ENCODE peak calls at places on chromosome 14, in six cellular contexts. P, A, M, V, T and I are unnamed samples. For H3K4me1 and H3K9me3, the result is how much of the 10 kb centered on the place peaks cover.

GRCh38 chr14:100470523-100470897 is 116.7 kb downstream of the BEGAIN start:
- DNase-seq in V (no peak), T (no peak), A (no peak), P (no peak), M (no peak), I (no peak)

GRCh38 chr14:36505193-36505815 is 14.7 kb downstream of the NKX2-1 start:
- DNase-seq in P (no peak), V (no peak), A (peak), T (no peak), M (no peak), I (peak)

GRCh38 chr14:104724407-104724980 is 465 bp downstream of the ADSS1 start:
- DNase-seq in V (peak), P (no peak), M (peak), A (no peak), T (peak), I (peak)

GRCh38 chr14:76219873-76220272 is 68.2 kb downstream of the GPATCH2L start:
- DNase-seq in M (no peak), P (no peak), A (no peak), T (no peak), V (no peak), I (no peak)

GRCh38 chr14:67853748-67854147 is 34.2 kb downstream of the RAD51B start:
- DNase-seq in A (no peak), M (no peak), V (no peak), P (no peak), T (no peak), I (no peak)

GRCh38 chr14:81137316-81137715 is 83.4 kb downstream of the GTF2A1 start:
- DNase-seq in T (no peak), P (no peak), V (no peak), A (no peak), M (no peak), I (no peak)

GRCh38 chr14:51653855-51654548 is 2.3 kb downstream of the FRMD6 start:
- DNase-seq in V (no peak), P (no peak), T (no peak), M (no peak), A (no peak), I (no peak)

GRCh38 chr14:20743556-20743955 is 2.1 kb upstream of the EDDM3A start:
- DNase-seq in T (no peak), V (peak), P (no peak), A (no peak), M (no peak), I (no peak)

GRCh38 chr14:31943217-31943616 is 133.9 kb upstream of the ARHGAP5 start:
- DNase-seq in P (no peak), A (no peak), V (no peak), T (no peak), M (no peak), I (no peak)

GRCh38 chr14:55721353-55721752 is 141.3 kb downstream of the KTN1 start:
- DNase-seq in V (peak), P (no peak), A (no peak), M (no peak), T (no peak), I (no peak)

GRCh38 chr14:69316449-69317391 is 56.8 kb downstream of the GALNT16 start:
- DNase-seq in V (peak), A (peak), M (peak), T (peak), P (peak), I (peak)

GRCh38 chr14:39293629-39294028 is 59.9 kb downstream of the MIA2 start:
- DNase-seq in V (no peak), P (no peak), A (no peak), M (no peak), T (no peak), I (no peak)

GRCh38 chr14:35403085-35403396 is 1.5 kb downstream of the NFKBIA start:
- DNase-seq in T (peak), A (peak), V (no peak), P (no peak), M (peak), I (no peak)

GRCh38 chr14:44785096-44785495 is 176.7 kb downstream of the KLHL28 start:
- DNase-seq in V (no peak), A (no peak), P (no peak), T (no peak), M (no peak), I (no peak)

GRCh38 chr14:35336171-35337073 is 44.2 kb downstream of the PSMA6 start:
- DNase-seq in M (peak), A (peak), V (peak), T (peak), P (peak), I (peak)

GRCh38 chr14:75711796-75712211 is 50.8 kb downstream of the TTLL5 start:
- DNase-seq in A (peak), P (no peak), T (peak), V (peak), M (peak), I (peak)

GRCh38 chr14:51616724-51617409 is 34.8 kb upstream of the FRMD6 start:
- DNase-seq in P (no peak), A (no peak), V (peak), T (no peak), M (no peak), I (peak)

GRCh38 chr14:100740196-100740825 is 13.6 kb downstream of the DLK1 start:
- DNase-seq in T (peak), A (no peak), V (no peak), M (no peak), P (no peak), I (no peak)

GRCh38 chr14:98819867-98820206 is 452.2 kb downstream of the BCL11B start:
- DNase-seq in V (no peak), P (no peak), T (no peak), A (no peak), M (no peak), I (no peak)

GRCh38 chr14:102866982-102867761 is 55.3 kb upstream of the AMN start:
- DNase-seq in A (no peak), P (no peak), V (no peak), M (no peak), T (no peak), I (no peak)

GRCh38 chr14:52977798-52978197 is 26.9 kb upstream of the FERMT2 start:
- DNase-seq in P (no peak), V (no peak), T (no peak), A (no peak), M (no peak), I (no peak)

GRCh38 chr14:67620217-67620789 is 583 bp downstream of the ARG2 start:
- DNase-seq in P (no peak), A (peak), M (no peak), V (peak), T (peak), I (no peak)

GRCh38 chr14:74608959-74609611 is 3.0 kb downstream of the LTBP2 start:
- DNase-seq in A (peak), V (peak), T (peak), P (peak), M (peak), I (peak)

GRCh38 chr14:98853063-98853729 is 418.8 kb downstream of the BCL11B start:
- DNase-seq in V (no peak), M (no peak), T (no peak), P (no peak), A (no peak), I (no peak)

GRCh38 chr14:56170028-56170427 is 51.8 kb downstream of the PELI2 start:
- DNase-seq in V (no peak), T (no peak), P (no peak), M (no peak), A (no peak), I (no peak)

GRCh38 chr14:95903616-95904107 is 27.0 kb downstream of the TUNAR start:
- DNase-seq in V (no peak), A (no peak), T (no peak), P (no peak), M (no peak), I (no peak)

GRCh38 chr14:99884834-99885648 is 91.8 kb downstream of the EML1 start:
- DNase-seq in P (no peak), A (no peak), V (no peak), T (peak), M (no peak), I (no peak)

GRCh38 chr14:103925316-103925715 is 2.9 kb upstream of the TDRD9 start:
- DNase-seq in T (no peak), P (no peak), A (no peak), M (no peak), V (no peak), I (no peak)

GRCh38 chr14:104882991-104883660 is 18.1 kb downstream of the CEP170B start:
- DNase-seq in V (no peak), T (no peak), P (no peak), A (peak), M (peak), I (no peak)

GRCh38 chr14:59897757-59898383 is 22.1 kb upstream of the LRRC9 start:
- DNase-seq in M (no peak), P (no peak), A (peak), V (peak), T (no peak), I (no peak)

DNA sequence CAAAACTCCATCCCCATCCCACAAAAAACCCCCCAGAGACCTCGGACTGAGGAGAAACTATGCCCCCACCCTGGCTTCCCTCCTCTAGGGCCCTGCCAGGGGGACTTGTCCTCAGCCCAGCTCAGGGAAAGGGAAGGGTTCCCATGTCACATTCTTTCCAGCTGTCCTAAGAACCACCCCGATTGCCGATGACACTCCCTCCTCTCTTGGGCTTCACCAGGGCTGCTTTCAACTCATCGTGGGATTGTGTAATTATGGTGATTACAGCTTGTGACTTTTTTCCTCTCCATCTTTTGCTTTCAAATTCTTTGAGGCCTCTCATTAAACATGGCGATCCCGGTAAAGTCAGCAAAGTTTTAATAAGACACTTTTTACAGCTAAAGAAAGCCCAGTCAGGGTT is 344.1 kb downstream of the DPF3 start:
- DNase-seq in V (no peak), T (peak), A (peak), M (no peak), P (no peak), I (no peak)
- H3K4me1 ChIP-seq in V (under half), T (under half), A (under half), M (under half), P (under half), I (under half)

DNA sequence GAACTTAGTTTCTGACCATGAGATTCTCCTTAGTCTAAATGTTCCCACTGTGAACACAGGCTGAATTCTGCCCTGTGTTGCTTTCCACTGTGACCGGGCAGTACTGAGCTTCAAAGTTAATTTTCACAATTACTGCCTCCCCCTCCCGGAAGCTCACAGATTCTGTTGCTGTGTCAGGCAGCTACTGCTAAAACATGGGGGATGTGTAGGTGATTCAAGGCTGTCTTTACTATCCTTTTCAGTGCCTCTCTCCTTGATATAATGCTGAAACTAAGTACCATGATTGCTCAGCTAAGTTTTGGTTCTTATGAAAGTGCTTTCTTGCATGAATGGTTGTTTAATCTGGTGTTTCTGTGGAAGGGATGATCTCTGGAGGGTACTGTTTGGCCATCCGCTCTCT is 428.3 kb upstream of the NOVA1 start:
- DNase-seq in T (no peak), M (no peak), A (no peak), P (no peak), V (no peak), I (no peak)
- H3K9me3 ChIP-seq in T (under half), M (under half), A (under half), P (under half), V (under half), I (under half)

DNA sequence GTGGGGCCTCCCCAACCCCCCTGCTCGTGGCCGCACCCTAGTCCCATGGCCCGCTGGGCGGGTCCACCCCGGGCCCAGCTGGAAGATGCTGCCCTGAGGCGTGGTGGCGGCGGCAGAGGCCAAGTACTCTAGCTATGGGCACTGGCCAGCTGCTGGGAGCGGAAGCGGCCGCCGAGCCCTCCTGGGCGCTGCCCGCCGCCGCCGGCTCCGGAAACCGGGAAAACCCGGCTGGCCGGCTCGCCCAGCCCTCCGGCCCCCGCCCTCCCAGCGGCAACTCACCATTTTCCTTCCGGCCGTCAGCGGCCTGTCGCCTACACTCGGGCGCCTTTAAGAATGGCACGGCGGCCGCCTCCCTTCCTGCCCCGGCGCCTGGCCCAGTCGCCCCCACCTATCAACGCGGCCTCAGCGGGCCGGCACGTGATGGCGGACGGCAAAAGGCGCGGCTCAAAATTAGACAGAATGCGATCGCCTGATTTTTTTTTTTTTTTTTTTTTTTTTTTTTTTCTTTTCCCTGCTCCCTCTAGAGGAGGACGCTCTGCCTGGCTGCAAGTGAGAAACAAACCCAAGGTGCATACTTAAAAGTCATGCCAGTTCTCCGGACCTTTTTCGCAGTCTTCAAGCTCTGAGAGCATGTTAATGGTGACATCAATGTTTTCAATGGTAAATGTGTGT is at the start of gene GMFB:
- DNase-seq in M (peak), P (peak), T (peak), A (peak), V (peak), I (peak)
- H3K4me1 ChIP-seq in M (under half), P (under half), T (under half), A (under half), V (under half), I (under half)

DNA sequence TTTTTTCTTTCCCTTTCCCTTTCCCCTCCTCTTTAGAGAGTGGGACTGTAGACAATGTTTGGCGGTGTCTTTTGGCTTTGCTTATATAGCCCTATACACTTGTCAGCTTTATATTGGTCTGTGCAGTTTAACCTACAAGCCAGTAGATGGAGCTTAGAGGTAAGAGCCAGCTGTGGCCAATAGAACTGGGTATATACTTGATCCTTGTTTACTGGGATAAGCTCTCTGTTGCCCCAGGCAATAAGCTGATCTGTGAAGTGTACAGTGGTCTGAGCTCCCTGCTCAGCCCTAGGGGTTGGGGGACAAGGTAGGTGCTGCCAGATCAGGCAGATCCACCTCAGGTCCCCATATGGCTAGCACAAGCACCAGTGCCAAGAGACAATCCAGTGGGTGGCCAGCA is 434.1 kb downstream of the NOVA1 start:
- DNase-seq in T (no peak), V (no peak), P (no peak), M (no peak), A (peak), I (no peak)
- H3K9me3 ChIP-seq in T (under half), V (under half), P (under half), M (under half), A (under half), I (under half)

DNA sequence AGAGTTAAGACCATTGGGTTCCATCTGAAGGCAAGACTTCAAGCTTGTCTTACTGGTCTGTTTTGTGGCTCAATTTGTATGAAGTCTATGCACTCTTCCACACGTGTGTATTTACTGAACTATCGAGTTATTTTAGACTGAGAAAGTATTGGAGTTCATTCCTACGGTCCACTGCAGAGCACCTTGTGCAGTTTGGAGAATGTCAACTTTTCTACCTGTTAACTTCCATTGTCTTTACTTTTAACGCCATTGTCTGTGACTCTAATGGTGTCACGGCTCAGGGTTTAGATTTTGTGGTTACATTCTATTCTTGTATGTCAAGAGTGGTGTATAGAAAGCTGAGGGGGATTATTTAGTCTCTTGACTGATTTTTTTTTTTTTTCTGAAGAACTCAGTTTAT is 3.8 kb downstream of the HIF1A start:
- DNase-seq in V (no peak), T (no peak), A (no peak), P (no peak), M (no peak), I (no peak)
- H3K4me1 ChIP-seq in V (half or more), T (under half), A (under half), P (under half), M (under half), I (under half)

GRCh38 chr14:93160353-93160801 is 24.3 kb downstream of the MOAP1 start:
- DNase-seq in V (no peak), M (no peak), A (peak), T (no peak), P (no peak), I (no peak)

GRCh38 chr14:93150227-93151206 is 34.2 kb downstream of the MOAP1 start:
- DNase-seq in V (no peak), P (no peak), M (no peak), A (no peak), T (no peak), I (no peak)

GRCh38 chr14:93161411-93161940 is 23.2 kb downstream of the MOAP1 start:
- DNase-seq in P (no peak), M (no peak), V (no peak), A (no peak), T (no peak), I (no peak)

GRCh38 chr14:93156693-93157369 is 27.9 kb downstream of the MOAP1 start:
- DNase-seq in P (no peak), V (no peak), T (no peak), M (no peak), A (no peak), I (no peak)

DNA sequence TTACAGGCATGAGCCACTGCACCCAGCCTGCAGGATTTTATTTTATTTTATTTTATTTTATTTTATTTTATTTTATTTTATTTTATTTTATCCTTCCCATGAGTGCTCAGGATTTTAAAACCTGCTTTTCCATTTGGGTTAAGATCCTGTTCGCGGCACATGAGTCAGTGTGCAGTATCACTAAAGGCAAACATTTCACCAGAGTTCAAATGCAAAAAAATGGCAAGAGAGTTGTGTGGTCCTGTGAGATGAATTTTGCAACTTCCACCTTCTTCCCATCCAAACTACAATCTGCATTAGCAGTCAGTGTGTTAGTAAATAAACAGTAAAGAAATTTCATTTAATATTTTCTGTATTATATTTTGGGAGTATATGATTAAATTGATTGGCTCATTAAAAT is 29.0 kb downstream of the MOAP1 start:
- DNase-seq in V (no peak), A (no peak), P (no peak), T (no peak), M (no peak), I (no peak)
- H3K9me3 ChIP-seq in V (under half), A (under half), P (under half), T (under half), M (under half), I (under half)

DNA sequence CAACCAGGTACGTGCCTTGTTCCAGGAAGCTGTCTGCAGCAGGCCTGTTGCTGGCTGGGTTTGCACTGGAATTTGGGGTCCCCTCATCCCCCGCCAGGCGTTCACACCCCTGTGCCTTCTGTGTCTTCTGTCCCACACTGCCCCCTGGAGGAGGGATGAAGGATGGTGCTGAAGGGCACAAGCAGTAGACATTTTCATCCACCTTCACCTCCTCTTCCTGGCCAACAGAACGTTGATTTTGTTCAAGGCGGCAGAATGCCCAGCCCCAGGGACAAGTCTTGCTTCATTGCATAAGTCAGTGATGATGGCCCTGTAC is 122.1 kb downstream of the CALM1 start:
- DNase-seq in P (no peak), A (peak), V (no peak), M (no peak), T (no peak), I (no peak)
- H3K4me1 ChIP-seq in P (under half), A (under half), V (under half), M (under half), T (half or more), I (under half)

GRCh38 chr14:28297559-28297958 is 469.0 kb upstream of the FOXG1 start:
- DNase-seq in V (no peak), A (no peak), T (no peak), M (no peak), P (no peak), I (no peak)
- H3K9me3 ChIP-seq in V (under half), A (under half), T (under half), M (under half), P (under half), I (under half)

GRCh38 chr14:50423529-50423928 is 26.8 kb upstream of the CDKL1 start:
- DNase-seq in M (no peak), A (no peak), V (no peak), P (no peak), T (no peak), I (no peak)

GRCh38 chr14:50425816-50426215 is 29.1 kb upstream of the CDKL1 start:
- DNase-seq in M (no peak), A (no peak), V (no peak), P (no peak), T (no peak), I (no peak)

GRCh38 chr14:50417853-50418252 is 21.2 kb upstream of the CDKL1 start:
- DNase-seq in T (no peak), V (no peak), M (no peak), A (no peak), P (no peak), I (no peak)

GRCh38 chr14:50425105-50425504 is 28.4 kb upstream of the CDKL1 start:
- DNase-seq in A (no peak), V (no peak), P (no peak), T (no peak), M (no peak), I (no peak)

DNA sequence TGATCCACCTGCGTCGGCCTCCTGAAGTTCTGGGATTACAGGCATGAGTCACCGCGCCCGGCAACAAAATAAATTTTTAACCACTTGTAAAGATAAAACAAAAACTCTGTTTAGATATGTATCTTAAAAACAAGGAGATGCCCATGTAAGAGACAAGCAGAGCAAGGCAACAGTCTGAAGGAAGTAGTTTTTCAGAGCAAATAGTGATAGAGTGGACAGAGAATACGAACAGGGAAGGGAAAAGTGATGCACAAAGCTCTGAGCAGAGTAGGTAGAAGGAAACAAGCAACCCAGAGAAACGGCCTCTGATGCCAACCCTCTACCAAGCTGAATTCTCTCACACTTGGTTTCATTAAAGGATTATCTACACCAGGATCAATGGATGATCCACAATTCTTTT is 24.8 kb upstream of the CDKL1 start:
- DNase-seq in P (no peak), V (no peak), M (no peak), A (no peak), T (no peak), I (no peak)
- H3K4me1 ChIP-seq in P (under half), V (under half), M (under half), A (under half), T (under half), I (under half)